ENCODE peak calls at places on chromosomes 7 and 10, in five cellular contexts. M is A549, C is K562, U is HepG2, H is H1. O is an unnamed sample. For H3K9me3, the result is how much of the 10 kb centered on the place peaks cover.

GRCh38 chr10:78559514-78560392 is 509.0 kb upstream of the ZMIZ1 start:
- DNase-seq in C (no peak), M (no peak), U (no peak), H (no peak), O (no peak)

GRCh38 chr10:93615576-93615975 is 3.2 kb downstream of the PDE6C start:
- DNase-seq in U (no peak), H (no peak), C (no peak), M (no peak), O (no peak)

GRCh38 chr10:100895346-100895745 is 17.4 kb upstream of the SLF2 start:
- DNase-seq in H (peak), C (no peak), U (no peak), M (no peak), O (no peak)

GRCh38 chr10:90969947-90970673 is 49.2 kb upstream of the ANKRD1 start:
- DNase-seq in U (peak), M (no peak), C (no peak), H (peak), O (no peak)

GRCh38 chr10:968546-969199 is 19.6 kb upstream of the GTPBP4 start:
- DNase-seq in C (no peak), M (no peak), H (no peak), U (no peak), O (no peak)

GRCh38 chr7:103532955-103533354 is 86.9 kb upstream of the SLC26A5 start:
- DNase-seq in U (no peak), H (no peak), M (no peak), C (no peak), O (no peak)

GRCh38 chr7:86966920-86967319 is 92.5 kb downstream of the ELAPOR2 start:
- DNase-seq in M (no peak), C (no peak), U (no peak), H (no peak), O (no peak)

GRCh38 chr7:146956323-146956722 is 839.7 kb downstream of the CNTNAP2 start:
- DNase-seq in M (no peak), C (no peak), H (no peak), U (no peak), O (no peak)

GRCh38 chr10:35300063-35300699 is 36.1 kb upstream of the CCNY start:
- DNase-seq in M (peak), U (no peak), H (no peak), C (peak), O (no peak)

GRCh38 chr10:4473977-4474376 is 352.0 kb upstream of the AKR1E2 start:
- DNase-seq in M (no peak), C (no peak), H (no peak), U (no peak), O (no peak)

GRCh38 chr7:21773326-21773725 is 172.4 kb downstream of the CDCA7L start:
- DNase-seq in C (no peak), U (no peak), H (no peak), M (no peak), O (no peak)

GRCh38 chr7:37287093-37287492 is 161.6 kb downstream of the ELMO1 start:
- DNase-seq in U (no peak), H (no peak), M (no peak), C (no peak), O (peak)

GRCh38 chr7:101121996-101122932 is 4.6 kb upstream of the SERPINE1 start:
- DNase-seq in M (peak), H (no peak), C (no peak), U (peak), O (peak)

DNA sequence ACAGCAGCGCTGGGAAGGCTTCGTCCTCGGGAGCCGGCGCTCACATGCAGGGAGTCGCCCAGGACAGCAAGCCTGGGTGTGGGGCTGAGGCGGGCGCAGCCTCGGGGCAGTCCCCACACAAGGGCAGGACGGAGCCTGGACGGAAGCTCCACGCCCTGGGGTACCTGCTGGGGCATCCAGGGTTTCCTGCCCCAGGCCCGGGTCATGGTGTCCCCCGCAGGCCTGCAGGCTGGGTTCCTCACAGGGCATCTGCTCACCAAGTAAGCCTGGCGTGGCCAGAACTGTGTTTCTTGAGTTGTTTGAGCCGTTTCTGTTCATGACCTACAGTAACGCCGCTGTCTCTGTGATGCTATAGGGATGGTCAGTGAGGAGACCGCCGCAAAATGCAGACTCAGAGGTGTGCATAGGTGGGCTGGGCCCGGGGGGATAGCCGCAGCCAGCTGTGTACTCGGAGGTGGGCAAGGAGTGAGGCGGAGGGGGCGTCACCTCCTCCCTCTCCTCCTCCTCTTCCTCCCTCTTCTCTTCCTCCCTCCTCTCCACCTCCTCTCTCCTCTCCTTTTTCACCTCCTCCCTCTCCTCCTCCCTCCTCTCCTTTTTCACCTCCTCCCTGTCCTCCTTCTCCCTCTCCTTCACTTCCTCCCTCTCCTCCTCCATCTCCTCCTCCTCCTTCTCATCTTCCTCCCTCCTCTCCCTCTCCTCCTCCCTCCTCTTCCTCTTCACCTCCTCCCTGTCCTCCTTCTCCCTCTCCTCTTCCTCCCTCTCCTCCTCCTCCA is 438.9 kb downstream of the DNAJB6 start:
- DNase-seq in U (no peak), M (no peak), H (no peak), C (no peak), O (no peak)
- H3K9me3 ChIP-seq in U (under half), M (under half), H (under half), C (under half), O (under half)

DNA sequence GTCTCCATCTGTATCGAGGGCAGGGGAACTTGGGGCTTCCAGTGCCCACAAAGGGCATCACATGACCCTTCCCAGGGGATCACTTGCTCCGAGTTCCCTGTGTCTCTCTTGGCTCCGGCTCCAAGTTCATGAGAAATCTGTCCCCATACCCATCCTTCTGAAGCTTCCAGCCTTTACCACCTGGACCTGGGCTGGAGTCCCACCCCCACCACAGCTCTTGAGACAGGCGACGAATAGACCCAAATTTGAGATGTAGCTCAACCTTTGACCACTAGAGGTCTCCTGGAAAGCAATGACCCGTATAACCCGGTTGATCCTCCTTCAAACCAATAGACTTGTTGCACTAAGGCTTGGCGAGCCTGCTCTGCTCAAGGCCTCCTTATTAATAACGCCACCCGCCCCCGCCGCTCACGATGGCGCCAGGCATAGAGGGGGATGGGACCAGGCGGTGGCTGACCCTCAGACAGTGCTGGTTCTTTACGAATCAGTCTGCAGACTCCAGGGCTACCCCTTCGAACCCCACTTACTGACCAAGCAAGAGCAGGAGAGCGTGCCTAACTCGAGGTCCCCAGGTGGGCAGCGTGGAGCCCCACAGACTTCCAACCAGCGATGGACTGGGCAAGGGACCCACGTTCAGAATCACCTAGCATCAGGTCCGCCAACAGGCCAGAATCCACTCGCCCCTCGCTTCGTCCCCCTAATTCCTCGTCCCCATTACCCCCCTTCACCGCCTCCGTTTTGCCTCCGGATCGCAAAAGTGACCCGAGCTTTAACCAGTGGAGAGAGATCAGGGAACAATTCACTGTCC is 4.4 kb upstream of the ARID5B start:
- DNase-seq in M (peak), C (peak), H (peak), U (peak), O (peak)
- TF ChIP-seq JUN in M (no peak), C (no peak), H (no peak), U (no peak), O (no peak)

GRCh38 chr7:259751-260405 is 30.1 kb upstream of the FOXL3 start:
- DNase-seq in C (no peak), H (no peak), U (no peak), M (no peak), O (no peak)
- H3K9me3 ChIP-seq in C (under half), H (half or more), U (under half), M (half or more), O (under half)

DNA sequence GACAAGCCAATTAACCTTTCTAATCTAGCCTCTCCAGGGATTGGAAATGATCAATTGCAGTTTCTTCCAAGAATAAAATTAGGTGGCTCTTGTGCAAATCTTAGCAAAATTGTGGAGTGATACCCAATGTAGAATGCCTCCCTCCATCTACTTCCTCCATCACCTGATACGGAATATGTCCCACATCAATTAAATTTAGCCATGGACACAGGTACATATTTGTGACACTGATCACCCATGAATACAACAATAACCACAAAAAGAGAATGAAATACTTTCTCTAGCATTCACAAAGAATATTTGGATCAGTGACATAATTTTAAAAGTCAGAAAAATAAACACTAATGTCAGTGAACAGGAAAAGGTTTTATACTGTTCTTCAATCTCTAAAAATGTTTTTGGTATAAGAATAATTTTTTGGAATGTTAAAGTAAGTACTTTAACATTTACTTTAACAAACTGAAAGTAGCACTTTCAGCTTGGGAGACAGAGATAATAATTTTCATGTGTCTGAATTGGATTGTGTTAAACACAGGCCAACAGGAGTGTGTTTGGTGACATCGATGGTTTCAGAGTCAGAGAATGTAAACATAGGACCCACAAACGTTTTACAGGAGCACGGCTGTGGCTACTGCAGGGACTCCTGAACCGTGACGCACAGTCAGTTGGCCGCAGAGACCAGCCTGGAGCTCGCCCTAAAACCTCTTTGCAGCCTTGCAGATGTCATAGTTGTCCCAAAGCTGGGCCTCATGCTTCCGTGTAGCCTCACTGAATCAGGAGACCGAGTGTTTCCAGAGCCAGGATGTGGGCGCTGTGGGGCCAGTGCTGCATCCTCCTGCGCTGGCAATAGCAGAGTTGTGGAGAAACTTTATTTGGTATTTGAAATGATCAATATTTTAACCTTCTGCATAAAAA is 7.2 kb downstream of the RBM20 start:
- DNase-seq in U (no peak), M (no peak), H (no peak), C (no peak), O (no peak)
- TF ChIP-seq JUN in U (no peak), M (no peak), H (no peak), C (no peak), O (no peak)

GRCh38 chr7:57398548-57398947 is 51.4 kb upstream of the ZNF716 start:
- DNase-seq in U (no peak), H (no peak), C (no peak), M (no peak), O (no peak)

GRCh38 chr7:57399972-57400371 is 50.0 kb upstream of the ZNF716 start:
- DNase-seq in M (no peak), H (no peak), U (no peak), C (no peak), O (no peak)

GRCh38 chr7:57403601-57404342 is 46.2 kb upstream of the ZNF716 start:
- DNase-seq in C (peak), U (no peak), H (no peak), M (no peak), O (no peak)

GRCh38 chr7:57399251-57399940 is 50.6 kb upstream of the ZNF716 start:
- DNase-seq in C (no peak), M (no peak), H (no peak), U (no peak), O (no peak)

DNA sequence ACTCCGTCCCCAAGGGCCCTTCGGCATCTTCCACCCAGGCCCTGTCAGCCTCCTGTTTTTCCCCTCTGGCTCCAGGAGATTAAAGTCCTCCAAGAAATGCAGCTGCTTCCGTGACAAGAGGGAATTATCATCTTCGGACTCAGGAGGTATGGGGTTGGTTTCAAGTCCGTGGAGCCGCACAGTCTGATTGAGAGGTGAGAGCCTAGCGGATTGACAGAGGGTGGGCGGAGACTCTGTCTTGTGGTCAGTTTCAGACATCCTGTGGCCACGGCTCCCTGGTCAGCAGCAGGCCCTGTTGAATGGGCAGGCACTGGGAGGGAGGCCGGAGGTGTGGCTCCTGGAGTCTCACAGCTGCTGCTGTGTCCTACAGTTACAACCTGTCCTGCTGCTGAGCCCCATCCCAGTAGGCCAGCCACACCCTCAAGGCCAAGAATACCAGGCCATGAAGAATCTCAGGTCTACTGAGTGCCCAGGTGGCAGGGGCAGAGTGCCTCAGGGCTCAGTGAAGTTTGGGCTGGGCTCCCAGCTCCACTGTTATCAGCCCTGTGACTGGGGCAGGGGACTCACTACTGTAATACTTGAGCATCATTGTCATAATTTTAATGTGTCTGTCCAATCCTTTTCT is 49.3 kb upstream of the ZNF716 start:
- DNase-seq in H (no peak), C (no peak), M (no peak), U (no peak), O (no peak)
- H3K9me3 ChIP-seq in H (half or more), C (under half), M (under half), U (half or more), O (under half)

GRCh38 chr10:46515402-46516192 is 40.9 kb downstream of the GPRIN2 start:
- DNase-seq in C (no peak), M (no peak), U (no peak), H (peak), O (no peak)
- TF ChIP-seq JUN in C (no peak), M (no peak), U (no peak), H (no peak), O (no peak)